ENCODE peak calls at places on chromosomes 2 and 18, in six cellular contexts. A, X, B, O, L and I are unnamed samples.
A peak's percentile ranks its signal among the peaks of the same experiment; 100 is the strongest.

GRCh38 chr2:17166506-17166905 is 351.7 kb downstream of the RAD51AP2 start:
- DNase-seq in A (no peak), B (peak; percentile 10), X (no peak), L (no peak), O (no peak), I (no peak)

GRCh38 chr2:127145255-127145899 is 38.4 kb upstream of the BIN1 start:
- DNase-seq in X (no peak), B (peak; percentile 66), O (peak; percentile 22), A (no peak), L (no peak), I (no peak)

GRCh38 chr2:178700922-178701342 is 106.3 kb downstream of the TTN start:
- DNase-seq in A (peak; percentile 31), L (no peak), O (no peak), X (no peak), B (peak; percentile 34), I (no peak)

GRCh38 chr2:62822549-62822948 is 117.0 kb downstream of the EHBP1 start:
- DNase-seq in B (no peak), O (no peak), L (no peak), A (no peak), X (no peak), I (no peak)

GRCh38 chr2:155701721-155702120 is 630.8 kb downstream of the NR4A2 start:
- DNase-seq in B (no peak), O (no peak), L (no peak), A (no peak), X (no peak), I (no peak)

GRCh38 chr2:11175293-11175795 is 20.1 kb downstream of the SLC66A3 start:
- DNase-seq in O (no peak), X (no peak), A (peak; percentile 6), B (peak; percentile 75), L (no peak), I (no peak)

GRCh38 chr18:54975598-54975997 is 16.3 kb upstream of the CCDC68 start:
- DNase-seq in O (no peak), X (no peak), A (no peak), L (no peak), B (no peak), I (no peak)

GRCh38 chr2:101341901-101342624 is 33.6 kb upstream of the RNF149 start:
- DNase-seq in B (peak; percentile 63), A (peak; percentile 71), X (peak; percentile 72), O (peak; percentile 78), L (no peak), I (peak; percentile 36)

GRCh38 chr2:189149981-189150380 is 29.6 kb downstream of the COL5A2 start:
- DNase-seq in L (no peak), O (no peak), B (peak; percentile 89), A (no peak), X (no peak), I (no peak)

GRCh38 chr2:181461056-181461630 is 4.0 kb downstream of the ITGA4 start:
- DNase-seq in A (no peak), O (peak; percentile 28), L (no peak), X (no peak), B (no peak), I (no peak)

GRCh38 chr2:71682341-71682740 is 229.0 kb downstream of the DYSF start:
- DNase-seq in L (no peak), B (no peak), O (peak; percentile 54), A (no peak), X (no peak), I (no peak)

GRCh38 chr18:74256190-74256589 is 35.6 kb downstream of the CYB5A start:
- DNase-seq in B (no peak), X (no peak), O (no peak), L (no peak), A (no peak), I (no peak)

GRCh38 chr2:222038086-222038802 is 260.6 kb downstream of the PAX3 start:
- DNase-seq in A (no peak), L (no peak), B (peak; percentile 41), X (no peak), O (no peak), I (no peak)

GRCh38 chr2:183284606-183285005 is 160.4 kb downstream of the NUP35 start:
- DNase-seq in L (no peak), X (no peak), A (no peak), O (no peak), B (peak; percentile 75), I (no peak)

GRCh38 chr2:72999729-73000725 is 71.5 kb downstream of the SFXN5 start:
- DNase-seq in B (peak; percentile 8), A (no peak), L (no peak), O (peak; percentile 35), X (peak; percentile 8), I (no peak)

GRCh38 chr18:78136986-78137385 is 842.6 kb upstream of the SALL3 start:
- DNase-seq in L (no peak), B (no peak), O (no peak), X (no peak), A (no peak), I (no peak)

GRCh38 chr2:48248251-48248933 is 281.6 kb upstream of the STON1 start:
- DNase-seq in L (no peak), B (peak; percentile 91), A (peak; percentile 25), X (no peak), O (no peak), I (peak; percentile 63)